ENCODE peak calls at places on chromosomes 7 and 10, in six cellular contexts. R is HepG2, X is H1, H is GM12891, M is GM12878, F is K562. U is an unnamed sample.
A peak's percentile ranks its signal among the peaks of the same experiment; 100 is the strongest.

GRCh38 chr7:78578701-78579100 is 780.1 kb downstream of the PHTF2 start:
- DNase-seq in R (no peak), X (no peak), H (no peak), M (no peak), F (no peak), U (no peak)

GRCh38 chr7:122886357-122887081 is at the start of gene CADPS2:
- DNase-seq in R (peak; percentile 86), X (peak; percentile 87), H (peak; percentile 53), M (no peak), F (peak; percentile 66), U (peak; percentile 37)

GRCh38 chr10:86648706-86649426 is 5.5 kb upstream of the OPN4 start:
- DNase-seq in R (no peak), X (no peak), H (no peak), M (no peak), F (no peak), U (no peak)

GRCh38 chr7:8389898-8390642 is 43.3 kb upstream of the NXPH1 start:
- DNase-seq in R (no peak), X (peak; percentile 82), H (no peak), M (no peak), F (peak; percentile 79), U (no peak)

GRCh38 chr7:106484562-106484961 is 176.4 kb downstream of the CCDC71L start:
- DNase-seq in R (no peak), X (no peak), H (no peak), M (no peak), F (no peak), U (no peak)

GRCh38 chr7:30880090-30880704 is 31.5 kb upstream of the AQP1 start:
- DNase-seq in R (no peak), X (no peak), H (no peak), M (no peak), F (no peak), U (no peak)

GRCh38 chr10:129531195-129531968 is 64.3 kb downstream of the MGMT start:
- DNase-seq in R (peak; percentile 34), X (no peak), H (no peak), M (no peak), F (no peak), U (no peak)

GRCh38 chr10:95290801-95291633 is at the start of gene PDLIM1:
- DNase-seq in R (peak; percentile 55), X (peak; percentile 83), H (peak; percentile 73), M (no peak), F (peak; percentile 93), U (peak; percentile 75)

GRCh38 chr10:123427386-123427785 is 238.8 kb upstream of the GPR26 start:
- DNase-seq in R (peak; percentile 41), X (no peak), H (no peak), M (no peak), F (no peak), U (no peak)

DNA sequence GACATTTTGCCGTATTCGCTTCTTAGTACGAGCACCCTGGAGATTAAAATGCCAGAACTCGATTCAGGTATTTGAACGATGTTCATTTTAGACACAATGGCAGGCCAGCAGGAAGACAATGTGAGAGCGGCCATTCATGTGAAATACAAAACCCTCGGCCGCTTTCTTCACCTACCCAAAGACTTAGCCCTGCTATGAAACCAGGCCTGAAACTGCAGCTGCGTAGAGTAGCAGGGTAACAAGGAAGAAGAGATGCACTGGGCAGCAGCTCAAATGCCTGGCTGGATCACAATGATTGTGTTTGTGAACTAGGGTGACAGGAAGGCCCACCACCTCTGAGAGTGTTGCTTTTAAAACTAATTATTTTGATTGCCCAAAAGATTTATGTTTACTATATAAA is 234.8 kb downstream of the TRIL start:
- DNase-seq in R (no peak), X (no peak), H (no peak), M (no peak), F (no peak), U (no peak)
- TF ChIP-seq TAF1 in R (no peak), X (no peak), H (no peak), M (no peak), F (no peak), U (no peak)

GRCh38 chr10:5813091-5813340 is 218 bp downstream of the GDI2 start:
- DNase-seq in R (no peak), X (no peak), H (no peak), M (no peak), F (no peak), U (no peak)

GRCh38 chr10:5811387-5811821 is 1.8 kb downstream of the GDI2 start:
- DNase-seq in R (peak; percentile 18), X (no peak), H (no peak), M (no peak), F (no peak), U (no peak)

GRCh38 chr10:5814110-5815107 is 1.2 kb upstream of the GDI2 start:
- DNase-seq in R (no peak), X (no peak), H (no peak), M (no peak), F (no peak), U (no peak)

GRCh38 chr10:5812283-5813090 is 747 bp downstream of the GDI2 start:
- DNase-seq in R (no peak), X (peak; percentile 73), H (no peak), M (no peak), F (peak; percentile 61), U (no peak)

DNA sequence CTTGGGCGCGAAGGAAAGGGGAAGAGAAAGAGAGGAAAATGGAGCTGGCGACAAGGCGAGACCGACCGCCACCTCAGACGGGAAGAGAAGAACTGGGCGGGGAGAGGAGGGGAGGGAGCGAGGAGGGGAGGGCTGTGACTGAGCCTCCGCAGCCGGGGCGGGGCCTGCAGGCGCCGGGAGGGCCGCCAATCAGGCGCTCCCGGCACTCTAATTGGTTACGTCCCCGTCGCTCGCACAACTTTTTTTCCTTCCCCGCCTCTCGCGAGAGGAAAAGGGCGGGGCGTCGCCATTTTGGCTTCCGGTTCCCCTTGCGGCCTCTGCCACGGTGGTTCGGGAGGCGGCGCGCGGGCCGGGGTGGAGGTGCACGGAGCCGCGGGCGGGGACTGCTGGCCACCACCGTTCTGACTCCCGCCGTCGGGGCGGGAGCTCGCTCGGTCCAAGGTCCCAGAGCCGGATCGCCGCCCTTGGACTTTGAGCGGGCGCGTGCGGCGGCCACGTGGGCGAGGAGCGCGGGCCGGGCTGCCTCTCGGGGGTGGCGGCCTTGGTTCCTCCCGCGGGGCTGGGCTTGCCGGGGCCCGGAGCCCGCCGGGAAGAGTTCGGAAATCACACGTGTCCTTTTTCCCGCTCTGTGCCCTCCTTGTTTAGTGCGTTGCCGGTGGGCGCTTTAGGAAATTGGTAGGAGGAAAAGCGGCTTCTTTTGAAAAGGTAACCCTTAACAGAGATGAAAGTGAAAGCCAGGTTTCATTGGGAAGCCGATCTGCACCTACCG is at the start of gene GDI2:
- DNase-seq in R (peak; percentile 94), X (peak; percentile 96), H (peak; percentile 85), M (peak; percentile 82), F (peak; percentile 96), U (peak; percentile 89)
- TF ChIP-seq POLR2A in R (peak; percentile 93), X (peak; percentile 98), H (peak; percentile 93), M (peak; percentile 90), F (peak; percentile 98), U (peak; percentile 91)

DNA sequence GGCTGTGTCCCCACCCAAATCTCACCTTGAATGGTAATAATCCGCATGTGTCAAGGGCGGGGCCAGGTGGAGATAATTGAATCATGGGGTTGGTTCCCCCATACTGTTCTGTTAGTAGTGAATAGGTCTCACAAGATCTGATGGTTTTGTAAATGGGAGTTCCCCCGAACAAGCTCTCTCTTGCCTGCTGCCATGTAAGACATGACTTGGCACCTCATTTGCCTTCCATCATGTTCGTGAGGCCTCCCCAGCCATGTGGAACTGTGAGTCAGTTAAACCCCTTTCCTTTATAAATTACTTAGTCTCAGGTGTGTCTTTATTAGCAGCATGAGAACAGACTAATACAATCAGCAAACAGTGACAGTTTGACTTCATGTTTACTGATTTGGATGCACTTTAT is 14.6 kb upstream of the R3HCC1L start:
- DNase-seq in R (no peak), X (no peak), H (no peak), M (no peak), F (no peak), U (no peak)
- TF ChIP-seq TAF1 in R (no peak), X (no peak), H (no peak), M (no peak), F (no peak), U (no peak)

DNA sequence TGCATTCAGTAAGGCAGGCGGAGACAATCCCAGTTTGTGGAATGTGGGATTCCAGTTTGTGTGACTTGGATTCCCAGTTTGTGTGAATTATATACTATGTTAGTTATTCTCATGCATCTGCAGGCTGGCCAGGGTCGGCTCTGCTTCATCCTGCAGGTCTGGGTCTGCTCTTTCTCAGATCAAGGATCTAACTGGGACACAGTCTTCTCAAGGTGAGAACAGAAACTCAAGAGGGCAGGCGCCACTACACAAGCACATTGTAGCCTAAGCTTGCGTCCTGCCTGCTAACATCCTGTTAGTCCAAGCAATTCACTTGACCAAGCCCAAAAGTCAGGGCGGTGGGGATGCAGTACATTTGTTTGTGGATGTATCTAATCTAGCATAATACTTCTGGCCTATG is 131.1 kb downstream of the SNX10 start:
- DNase-seq in R (no peak), X (no peak), H (no peak), M (no peak), F (no peak), U (no peak)
- TF ChIP-seq POLR2A in R (no peak), X (no peak), H (no peak), M (no peak), F (no peak), U (no peak)

GRCh38 chr10:100653957-100654834 is 91.2 kb upstream of the PAX2 start:
- DNase-seq in R (no peak), X (peak; percentile 66), H (no peak), M (no peak), F (peak; percentile 50), U (no peak)

GRCh38 chr10:100652406-100653130 is 92.8 kb upstream of the PAX2 start:
- DNase-seq in R (no peak), X (no peak), H (no peak), M (no peak), F (no peak), U (no peak)

GRCh38 chr10:100651916-100652315 is 93.5 kb upstream of the PAX2 start:
- DNase-seq in R (no peak), X (no peak), H (no peak), M (no peak), F (no peak), U (no peak)

GRCh38 chr10:100654835-100655759 is 90.3 kb upstream of the PAX2 start:
- DNase-seq in R (no peak), X (peak; percentile 77), H (no peak), M (no peak), F (no peak), U (no peak)

DNA sequence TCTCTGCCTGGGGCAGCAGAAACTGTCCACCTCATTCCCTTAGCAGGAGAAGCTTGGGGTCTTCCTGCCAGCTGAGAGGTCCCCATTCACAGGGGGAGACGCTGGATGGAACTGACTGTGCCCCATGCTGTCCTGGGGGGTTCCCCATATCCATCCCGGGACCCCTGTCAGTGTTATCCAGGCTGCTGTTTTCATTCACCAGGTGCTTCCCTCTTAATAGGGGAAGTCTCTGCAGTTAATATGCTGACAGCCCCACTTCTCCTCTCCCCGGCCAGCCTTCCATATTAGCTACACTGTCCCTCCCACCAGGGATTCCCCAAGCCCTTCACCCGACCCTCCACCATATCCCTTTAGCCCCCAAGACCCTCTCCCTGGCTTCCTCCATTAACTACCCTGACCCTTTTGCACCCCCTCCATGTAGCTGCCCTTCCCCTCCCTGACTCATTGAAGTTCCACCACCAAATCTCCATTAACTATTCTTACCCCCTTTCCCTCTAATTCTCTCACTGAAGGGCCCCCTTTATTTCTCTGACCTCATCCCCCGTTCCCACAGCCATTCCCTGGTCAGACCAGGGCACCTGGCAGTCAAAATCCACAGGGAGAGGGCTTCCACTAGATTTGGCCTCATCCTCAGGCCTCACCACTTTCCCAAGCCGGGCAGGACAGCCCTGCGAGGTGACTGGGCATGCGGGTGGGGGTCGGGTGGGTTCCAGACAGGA is 92.0 kb upstream of the PAX2 start:
- DNase-seq in R (no peak), X (no peak), H (no peak), M (no peak), F (no peak), U (no peak)
- TF ChIP-seq TAF1 in R (no peak), X (no peak), H (no peak), M (no peak), F (no peak), U (no peak)

GRCh38 chr7:74337926-74338325 is 48.7 kb downstream of the CLIP2 start:
- DNase-seq in R (no peak), X (no peak), H (no peak), M (no peak), F (no peak), U (no peak)
- TF ChIP-seq POLR2A in R (no peak), X (no peak), H (no peak), M (no peak), F (no peak), U (no peak)